ENCODE peak calls at places on chromosomes 1 and 21, in ten cellular contexts. E, P, C, J, M, O, D, V, S and R are unnamed samples.

GRCh38 chr1:210899676-210900075 is 234.3 kb downstream of the KCNH1 start:
- DNase-seq in C (no peak), P (no peak), E (no peak), O (no peak), V (no peak), S (no peak), M (no peak), J (no peak), D (no peak), R (no peak)

GRCh38 chr1:111908222-111908621 is 81.2 kb downstream of the KCND3 start:
- DNase-seq in S (no peak), P (no peak), V (no peak), M (no peak), E (no peak), O (no peak), C (no peak), D (no peak), J (no peak), R (no peak)

GRCh38 chr1:223831755-223832636 is 13.8 kb downstream of the TP53BP2 start:
- DNase-seq in M (no peak), E (no peak), S (no peak), O (no peak), D (no peak), C (peak), V (no peak), J (no peak), P (no peak), R (no peak)

GRCh38 chr1:37647281-37647680 is 12.6 kb upstream of the RSPO1 start:
- DNase-seq in O (no peak), V (no peak), P (no peak), J (no peak), C (no peak), M (no peak), S (no peak), D (no peak), E (no peak), R (no peak)

GRCh38 chr1:209238356-209238755 is 345.2 kb upstream of the CAMK1G start:
- DNase-seq in D (no peak), O (no peak), C (no peak), J (no peak), E (peak), V (no peak), P (no peak), S (no peak), M (no peak), R (no peak)

GRCh38 chr1:19169642-19170041 is 40.4 kb downstream of the UBR4 start:
- DNase-seq in J (no peak), D (no peak), S (no peak), M (no peak), P (no peak), V (no peak), E (no peak), C (no peak), O (no peak), R (no peak)

GRCh38 chr21:32233055-32233546 is 45.7 kb downstream of the MIS18A start:
- DNase-seq in J (no peak), O (no peak), V (no peak), M (no peak), D (no peak), S (no peak), C (no peak), E (no peak), P (no peak), R (no peak)

GRCh38 chr1:40736085-40736531 is 44.6 kb downstream of the NFYC start:
- DNase-seq in E (no peak), C (no peak), P (no peak), D (no peak), J (no peak), V (no peak), M (no peak), O (no peak), S (no peak), R (no peak)

GRCh38 chr21:39182016-39182415 is 1.2 kb downstream of the PSMG1 start:
- DNase-seq in V (no peak), S (no peak), M (no peak), D (no peak), P (no peak), J (no peak), O (no peak), C (no peak), E (no peak), R (no peak)

GRCh38 chr21:39183272-39184049 is at the start of gene PSMG1:
- DNase-seq in M (peak), D (peak), C (peak), O (peak), J (peak), S (peak), V (peak), P (peak), E (peak), R (peak)

GRCh38 chr21:39181205-39181818 is 1.9 kb downstream of the PSMG1 start:
- DNase-seq in S (no peak), O (no peak), C (no peak), D (no peak), E (no peak), P (no peak), J (no peak), V (no peak), M (no peak), R (no peak)

GRCh38 chr21:39182484-39183271 is 573 bp downstream of the PSMG1 start:
- DNase-seq in J (no peak), P (no peak), O (peak), S (no peak), V (no peak), D (no peak), M (no peak), E (no peak), C (no peak), R (no peak)

DNA sequence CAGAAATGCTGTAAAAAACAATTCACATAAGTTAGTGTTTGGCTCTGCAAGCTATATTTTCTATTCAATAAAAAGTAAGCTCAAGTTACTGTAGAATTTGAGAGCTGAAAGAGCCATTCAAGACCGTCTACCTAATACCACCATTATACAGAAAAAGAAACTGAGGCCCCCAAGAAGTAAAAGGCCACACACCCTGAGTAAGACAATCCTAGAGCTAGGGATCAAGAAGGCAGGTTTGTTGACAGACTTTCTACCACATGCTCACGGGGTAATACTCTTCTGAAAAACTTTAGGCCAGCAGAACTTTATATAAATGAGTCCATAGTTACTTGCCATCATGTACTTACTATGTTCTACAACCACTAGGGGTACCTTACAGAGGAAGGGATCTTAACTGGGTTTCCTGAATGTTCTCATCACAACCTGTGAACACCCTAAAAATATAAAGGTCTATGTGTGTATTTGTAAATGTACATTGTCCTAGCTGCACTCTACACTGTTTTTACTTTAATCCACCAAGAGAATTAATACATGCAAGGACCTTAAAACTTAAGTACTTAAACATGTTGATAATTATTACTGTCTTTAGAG is 2.7 kb downstream of the PSMG1 start:
- DNase-seq in D (no peak), M (no peak), C (no peak), S (no peak), O (no peak), J (no peak), E (no peak), P (no peak), V (no peak), R (no peak)
- TF ChIP-seq CTCF in D (no peak), M (no peak), C (no peak), S (peak), O (no peak), J (peak), E (no peak), P (no peak), V (no peak), R (no peak)

GRCh38 chr1:207361910-207362309 is 40.4 kb downstream of the CD55 start:
- DNase-seq in V (no peak), C (no peak), O (no peak), M (no peak), S (no peak), J (no peak), P (no peak), E (no peak), D (no peak), R (no peak)

GRCh38 chr1:207365063-207365462 is 43.6 kb downstream of the CD55 start:
- DNase-seq in E (no peak), P (no peak), M (no peak), J (no peak), V (no peak), O (no peak), S (no peak), D (no peak), C (no peak), R (no peak)

GRCh38 chr1:207364622-207365021 is 43.1 kb downstream of the CD55 start:
- DNase-seq in P (no peak), S (no peak), J (no peak), D (no peak), C (no peak), O (no peak), V (no peak), M (no peak), E (no peak), R (no peak)

GRCh38 chr1:207366022-207366421 is 44.5 kb downstream of the CD55 start:
- DNase-seq in P (no peak), S (no peak), J (no peak), O (no peak), M (no peak), V (no peak), D (no peak), C (no peak), E (no peak), R (no peak)

GRCh38 chr1:207362962-207363858 is 41.7 kb downstream of the CD55 start:
- DNase-seq in P (no peak), J (no peak), C (no peak), D (no peak), E (no peak), S (no peak), O (no peak), V (no peak), M (no peak), R (no peak)
- TF ChIP-seq EP300 in P (no peak), J (peak), C (no peak), D (no peak), E (no peak), S (no peak), O (no peak), V (no peak), M (no peak), R (no peak)

GRCh38 chr1:199956005-199956404 is 71.5 kb upstream of the NR5A2 start:
- DNase-seq in D (no peak), E (no peak), S (no peak), C (no peak), P (no peak), M (no peak), J (no peak), V (no peak), O (peak), R (no peak)

GRCh38 chr1:199959775-199960110 is 67.8 kb upstream of the NR5A2 start:
- DNase-seq in P (no peak), O (no peak), V (no peak), C (no peak), E (no peak), M (no peak), D (no peak), S (peak), J (no peak), R (no peak)

GRCh38 chr1:199959033-199959774 is 68.3 kb upstream of the NR5A2 start:
- DNase-seq in O (no peak), E (no peak), S (peak), P (no peak), V (no peak), D (no peak), C (no peak), J (peak), M (no peak), R (no peak)

GRCh38 chr1:199955235-199955634 is 72.3 kb upstream of the NR5A2 start:
- DNase-seq in M (no peak), C (no peak), S (no peak), E (no peak), O (no peak), P (no peak), D (no peak), V (no peak), J (no peak), R (no peak)

DNA sequence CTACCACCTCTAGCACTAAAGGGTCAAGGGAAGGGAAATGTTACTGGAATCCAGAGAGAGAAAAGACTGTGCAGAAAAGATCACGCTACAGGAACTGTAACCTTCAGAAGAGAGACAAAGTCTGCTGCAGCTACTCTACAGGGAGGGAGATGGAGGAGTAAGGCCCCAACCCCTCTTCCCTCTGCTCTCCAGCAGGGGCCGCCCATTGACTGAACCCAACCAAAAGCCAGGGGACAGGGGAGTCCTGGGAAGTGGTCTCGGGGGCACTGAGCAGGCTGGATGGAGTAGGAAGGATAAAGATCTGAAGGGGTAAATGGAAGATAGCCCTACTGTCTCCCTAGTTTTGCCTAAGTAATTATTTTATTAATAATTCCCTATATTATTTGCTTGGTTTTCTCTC is 72.8 kb upstream of the NR5A2 start:
- DNase-seq in D (no peak), S (no peak), C (no peak), P (peak), V (no peak), M (no peak), J (peak), E (no peak), O (peak), R (no peak)
- TF ChIP-seq CTCF in D (no peak), S (no peak), C (peak), P (peak), V (no peak), M (no peak), J (peak), E (no peak), O (peak), R (no peak)

GRCh38 chr21:42169758-42170157 is 49.2 kb upstream of the ABCG1 start:
- DNase-seq in V (no peak), D (no peak), E (no peak), O (no peak), C (no peak), M (no peak), J (no peak), S (no peak), P (no peak), R (no peak)
- TF ChIP-seq EP300 in V (no peak), D (no peak), E (no peak), O (no peak), C (no peak), M (no peak), J (no peak), S (no peak), P (no peak), R (no peak)

GRCh38 chr1:118243269-118243668 is 58.2 kb upstream of the SPAG17 start:
- DNase-seq in S (no peak), P (no peak), J (no peak), V (no peak), M (no peak), E (no peak), D (no peak), C (no peak), O (no peak), R (no peak)

GRCh38 chr1:118246646-118247045 is 61.6 kb upstream of the SPAG17 start:
- DNase-seq in J (no peak), S (no peak), V (no peak), O (no peak), C (no peak), E (no peak), M (no peak), D (no peak), P (no peak), R (no peak)

GRCh38 chr1:118250232-118250631 is 65.2 kb upstream of the SPAG17 start:
- DNase-seq in O (no peak), V (no peak), M (no peak), C (no peak), P (no peak), E (no peak), D (no peak), S (no peak), J (no peak), R (no peak)

GRCh38 chr1:118249641-118250040 is 64.6 kb upstream of the SPAG17 start:
- DNase-seq in O (no peak), D (no peak), S (no peak), E (no peak), V (no peak), C (no peak), M (no peak), J (no peak), P (no peak), R (no peak)

DNA sequence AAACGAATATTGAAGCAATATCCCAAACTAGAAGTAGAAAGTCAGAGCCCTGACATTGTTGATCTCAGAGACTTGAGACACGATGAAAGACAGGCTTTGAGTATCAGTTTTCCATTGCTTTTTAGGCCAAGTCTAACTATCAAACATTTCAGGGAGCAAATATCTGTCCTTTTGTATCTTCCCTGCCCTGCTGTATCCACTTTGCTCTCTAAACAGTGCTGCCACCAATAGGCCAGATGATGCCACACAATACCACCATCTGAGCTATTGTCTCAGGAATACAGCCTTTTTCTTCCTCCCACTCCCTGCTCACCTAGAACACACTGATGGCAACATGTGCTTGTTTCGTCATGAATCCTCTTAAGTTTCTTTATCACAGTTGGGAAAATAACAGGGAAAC is 62.6 kb upstream of the SPAG17 start:
- DNase-seq in S (no peak), E (no peak), D (no peak), C (peak), O (no peak), P (peak), V (no peak), J (peak), M (no peak), R (no peak)
- TF ChIP-seq CTCF in S (no peak), E (no peak), D (no peak), C (no peak), O (no peak), P (peak), V (no peak), J (peak), M (no peak), R (no peak)

DNA sequence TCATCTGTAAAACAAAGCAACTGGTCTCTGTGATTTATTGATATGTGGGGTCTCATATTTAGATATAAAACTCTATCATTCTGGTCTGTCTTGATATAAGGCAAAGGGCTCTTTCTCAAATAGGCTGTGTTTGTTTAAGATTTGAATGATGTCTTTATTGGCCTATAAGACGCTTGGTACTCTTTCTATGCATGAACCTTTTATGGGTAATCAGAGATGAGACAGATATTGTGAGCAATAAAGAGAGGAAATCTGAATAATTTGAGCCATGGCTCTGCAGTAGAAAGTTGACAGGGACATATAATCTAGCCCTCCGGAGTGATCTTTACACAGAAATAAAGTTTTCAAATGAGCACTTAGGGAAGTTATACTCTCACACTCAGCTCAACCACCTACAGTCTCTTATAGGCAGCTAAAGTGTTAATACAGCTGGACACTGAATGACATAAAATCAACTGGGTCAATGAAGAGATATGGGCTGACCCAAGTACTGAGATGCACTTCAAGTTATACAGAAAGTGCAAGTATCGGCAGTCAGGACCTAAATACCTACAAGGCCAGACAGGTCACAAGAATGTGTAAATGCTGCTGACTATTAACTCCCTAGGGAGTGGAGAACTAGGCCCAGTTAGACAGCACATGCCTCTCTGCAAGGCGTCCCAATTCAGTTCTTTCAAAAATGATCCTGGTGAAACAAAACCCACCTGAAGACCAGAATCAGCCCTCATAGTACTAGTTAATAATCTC is 111.0 kb downstream of the PTPN14 start:
- DNase-seq in S (no peak), V (no peak), C (no peak), D (no peak), J (no peak), P (no peak), E (no peak), O (no peak), M (no peak), R (no peak)
- TF ChIP-seq EP300 in S (no peak), V (no peak), C (no peak), D (no peak), J (no peak), P (no peak), E (no peak), O (no peak), M (no peak), R (no peak)